ENCODE peak calls at places on chromosomes 3 and 15, in six cellular contexts. Y is A549, S is right cardiac atrium, V is fibroblast of lung, X is stomach, B is transverse colon. C is an unnamed sample.
A peak's percentile ranks its signal among the peaks of the same experiment; 100 is the strongest.

GRCh38 chr3:135013206-135013605 is 218.1 kb downstream of the EPHB1 start:
- DNase-seq in B (no peak), S (no peak), Y (no peak), V (no peak), X (no peak), C (no peak)

GRCh38 chr3:36677331-36678007 is 86.9 kb downstream of the DCLK3 start:
- DNase-seq in X (no peak), Y (peak; percentile 51), B (no peak), V (peak; percentile 39), S (no peak), C (no peak)

GRCh38 chr3:190972840-190973270 is 110.4 kb upstream of the GMNC start:
- DNase-seq in V (peak; percentile 5), B (no peak), Y (no peak), S (no peak), X (no peak), C (no peak)

GRCh38 chr3:170321326-170322034 is 36.0 kb upstream of the SKIL start:
- DNase-seq in S (no peak), X (no peak), Y (no peak), B (no peak), V (no peak), C (no peak)

GRCh38 chr3:133591271-133591742 is 17.8 kb downstream of the CDV3 start:
- DNase-seq in Y (no peak), X (no peak), S (no peak), V (no peak), B (no peak), C (no peak)

GRCh38 chr3:69282191-69282590 is 103.7 kb downstream of the FRMD4B start:
- DNase-seq in B (no peak), Y (no peak), S (peak; percentile 60), X (no peak), V (no peak), C (no peak)

GRCh38 chr15:64430000-64430735 is 30.2 kb upstream of the ZNF609 start:
- DNase-seq in X (no peak), S (peak; percentile 61), B (peak; percentile 19), V (peak; percentile 97), Y (no peak), C (peak; percentile 62)

GRCh38 chr3:196149922-196150321 is 61.3 kb downstream of the ZDHHC19 start:
- DNase-seq in B (no peak), Y (peak; percentile 25), S (no peak), X (no peak), V (no peak), C (no peak)

GRCh38 chr3:46090161-46090591 is 62.9 kb upstream of the XCR1 start:
- DNase-seq in B (no peak), S (no peak), X (no peak), V (no peak), Y (no peak), C (no peak)

GRCh38 chr15:41001524-41001923 is 48.3 kb downstream of the CHAC1 start:
- DNase-seq in Y (peak; percentile 57), B (peak; percentile 57), S (no peak), X (peak; percentile 29), V (no peak), C (peak; percentile 80)

GRCh38 chr3:71127463-71128243 is 455.9 kb downstream of the FOXP1 start:
- DNase-seq in S (no peak), X (no peak), Y (no peak), V (peak; percentile 78), B (no peak), C (no peak)

GRCh38 chr15:83282859-83283812 is 1.3 kb downstream of the BNC1 start:
- DNase-seq in S (peak; percentile 74), Y (no peak), B (no peak), V (peak; percentile 55), X (no peak), C (no peak)

GRCh38 chr3:11476814-11477213 is 166.9 kb downstream of the VGLL4 start:
- DNase-seq in S (no peak), V (peak; percentile 47), B (no peak), Y (no peak), X (no peak), C (no peak)

GRCh38 chr15:81268881-81269601 is 54.9 kb downstream of the STARD5 start:
- DNase-seq in B (no peak), V (no peak), X (no peak), S (no peak), Y (no peak), C (no peak)

GRCh38 chr15:60530653-60531052 is 51.7 kb upstream of the ICE2 start:
- DNase-seq in V (no peak), X (no peak), B (no peak), Y (no peak), S (no peak), C (no peak)

GRCh38 chr3:64266065-64266874 is 41.0 kb upstream of the PRICKLE2 start:
- DNase-seq in B (peak; percentile 16), S (no peak), Y (peak; percentile 66), X (no peak), V (peak; percentile 97), C (no peak)

GRCh38 chr15:62985768-62986167 is 56.8 kb upstream of the TPM1 start:
- DNase-seq in S (no peak), X (no peak), V (peak; percentile 21), B (no peak), Y (no peak), C (no peak)

GRCh38 chr15:37204698-37205097 is 104.3 kb upstream of the MEIS2 start:
- DNase-seq in X (no peak), V (no peak), S (no peak), B (no peak), Y (peak; percentile 2), C (no peak)

GRCh38 chr3:46496745-46497555 is 826 bp upstream of the RTP3 start:
- DNase-seq in Y (no peak), B (peak; percentile 52), S (no peak), X (no peak), V (peak; percentile 20), C (no peak)

GRCh38 chr15:71601038-71601869 is 209.1 kb upstream of the NR2E3 start:
- DNase-seq in B (no peak), S (no peak), X (peak; percentile 40), Y (no peak), V (peak; percentile 18), C (no peak)

GRCh38 chr15:49415171-49415570 is 7.9 kb upstream of the FGF7 start:
- DNase-seq in Y (no peak), S (no peak), B (no peak), X (no peak), V (peak; percentile 34), C (no peak)

GRCh38 chr3:170247875-170248274 is 25.7 kb downstream of the PRKCI start:
- DNase-seq in V (no peak), S (no peak), B (no peak), X (no peak), Y (no peak), C (no peak)

GRCh38 chr3:130386604-130387263 is 41.3 kb downstream of the COL6A5 start:
- DNase-seq in B (no peak), S (no peak), Y (no peak), X (no peak), V (peak; percentile 3), C (no peak)

GRCh38 chr3:181712505-181713299 is 977 bp downstream of the SOX2 start:
- DNase-seq in B (no peak), Y (peak; percentile 58), S (no peak), V (no peak), X (peak; percentile 39), C (no peak)

GRCh38 chr3:181710581-181711255 is 1.0 kb upstream of the SOX2 start:
- DNase-seq in S (peak; percentile 41), X (no peak), V (no peak), B (no peak), Y (peak; percentile 30), C (no peak)

GRCh38 chr3:181713300-181713647 is 1.5 kb downstream of the SOX2 start:
- DNase-seq in V (no peak), S (no peak), Y (no peak), X (no peak), B (no peak), C (no peak)

GRCh38 chr3:181712190-181712504 is 422 bp downstream of the SOX2 start:
- DNase-seq in Y (no peak), V (no peak), X (no peak), S (no peak), B (no peak), C (no peak)

DNA sequence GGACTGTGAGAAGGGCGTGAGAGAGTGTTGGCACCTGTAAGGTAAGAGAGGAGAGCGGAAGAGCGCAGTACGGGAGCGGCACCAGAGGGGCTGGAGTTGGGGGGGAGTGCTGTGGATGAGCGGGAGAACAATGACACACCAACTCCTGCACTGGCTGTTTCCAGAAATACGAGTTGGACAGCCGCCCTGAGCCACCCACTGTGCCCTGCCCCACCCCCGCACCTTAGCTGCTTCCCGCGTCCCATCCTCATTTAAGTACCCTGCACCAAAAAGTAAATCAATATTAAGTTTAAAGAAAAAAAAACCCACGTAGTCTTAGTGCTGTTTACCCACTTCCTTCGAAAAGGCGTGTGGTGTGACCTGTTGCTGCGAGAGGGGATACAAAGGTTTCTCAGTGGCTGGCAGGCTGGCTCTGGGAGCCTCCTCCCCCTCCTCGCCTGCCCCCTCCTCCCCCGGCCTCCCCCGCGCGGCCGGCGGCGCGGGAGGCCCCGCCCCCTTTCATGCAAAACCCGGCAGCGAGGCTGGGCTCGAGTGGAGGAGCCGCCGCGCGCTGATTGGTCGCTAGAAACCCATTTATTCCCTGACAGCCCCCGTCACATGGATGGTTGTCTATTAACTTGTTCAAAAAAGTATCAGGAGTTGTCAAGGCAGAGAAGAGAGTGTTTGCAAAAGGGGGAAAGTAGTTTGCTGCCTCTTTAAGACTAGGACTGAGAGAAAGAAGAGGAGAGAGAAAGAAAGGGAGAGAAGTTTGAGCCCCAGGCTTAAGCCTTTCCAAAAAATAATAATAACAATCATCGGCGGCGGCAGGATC is at the start of gene SOX2:
- DNase-seq in B (peak; percentile 48), X (peak; percentile 92), S (peak; percentile 63), V (no peak), Y (peak; percentile 91), C (no peak)
- H3K27ac ChIP-seq in B (peak within 1 kb of the TSS; percentile 26), X (peak within 1 kb of the TSS; percentile 87), S (no peak within 1 kb of the TSS), V (no peak within 1 kb of the TSS), Y (peak within 1 kb of the TSS; percentile 78), C (no peak within 1 kb of the TSS)

DNA sequence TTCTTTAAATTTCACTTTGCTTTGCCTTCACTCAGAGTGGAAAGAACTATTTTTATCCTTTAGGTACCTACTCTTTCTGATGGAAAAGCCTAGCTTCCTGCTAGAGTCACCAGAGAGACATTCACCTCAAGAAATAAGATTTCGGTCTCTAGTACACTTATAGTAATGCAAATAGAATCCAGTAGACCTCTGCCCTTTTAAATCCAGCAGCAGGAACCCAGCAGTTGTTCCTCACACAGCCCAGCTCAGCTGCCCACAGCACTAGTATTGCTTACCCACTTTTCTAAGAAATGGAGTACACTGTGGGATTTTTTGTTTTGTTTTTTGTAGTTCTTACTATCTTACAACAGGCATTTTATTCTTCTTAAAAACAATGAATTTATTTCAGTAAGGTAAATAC is 497.0 kb upstream of the CCDC54 start:
- DNase-seq in B (no peak), Y (no peak), X (no peak), S (no peak), V (no peak), C (no peak)
- H3K27ac ChIP-seq in B (no peak overlapping the region), Y (no peak overlapping the region), X (no peak overlapping the region), S (no peak overlapping the region), V (no peak overlapping the region), C (no peak overlapping the region)

GRCh38 chr3:13549513-13550256 is 760 bp downstream of the FBLN2 start:
- DNase-seq in X (no peak), Y (no peak), S (peak; percentile 79), B (no peak), V (no peak), C (peak; percentile 20)
- H3K27ac ChIP-seq in X (peak overlapping the region; percentile 26), Y (peak overlapping the region; percentile 82), S (peak overlapping the region; percentile 21), B (peak overlapping the region; percentile 48), V (no peak overlapping the region), C (peak overlapping the region; percentile 35)

DNA sequence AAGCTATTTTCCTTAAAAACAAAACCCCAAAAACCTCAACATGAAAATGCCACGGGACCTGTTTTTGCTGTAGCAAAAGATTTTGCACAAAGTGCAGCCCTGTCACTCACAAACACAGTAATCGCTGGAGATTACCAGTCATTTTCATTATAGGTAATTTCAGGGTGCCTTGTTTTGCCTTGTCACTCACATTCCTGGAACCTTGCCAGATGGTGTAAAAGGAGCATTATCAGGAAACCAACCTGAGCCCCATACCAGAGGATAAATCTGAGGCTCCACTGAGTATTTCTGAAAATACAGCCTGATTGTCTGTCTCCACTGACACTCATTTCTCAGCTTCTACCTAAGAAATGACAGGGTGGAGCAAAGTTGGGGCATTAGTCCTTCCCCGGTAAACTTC is 791.3 kb upstream of the LMCD1 start:
- DNase-seq in Y (no peak), B (no peak), X (no peak), V (no peak), S (no peak), C (no peak)
- H3K27ac ChIP-seq in Y (no peak overlapping the region), B (no peak overlapping the region), X (no peak overlapping the region), V (no peak overlapping the region), S (no peak overlapping the region), C (no peak overlapping the region)